ENCODE peak calls at places on chromosomes 6 and 20, in five cellular contexts. S is CD8-positive, alpha-beta T cell; Z is psoas muscle; X is upper lobe of right lung; R is adrenal gland. K is an unnamed sample. For H3K9me3, the result is how much of the 10 kb centered on the place peaks cover.

GRCh38 chr6:12929678-12930077 is 213.1 kb downstream of the PHACTR1 start:
- DNase-seq in S (no peak), R (no peak), X (no peak), Z (no peak), K (no peak)

GRCh38 chr20:34129518-34130162 is 17.6 kb upstream of the EIF2S2 start:
- DNase-seq in R (peak), X (no peak), S (peak), Z (peak), K (peak)

GRCh38 chr20:11919046-11919445 is 1.4 kb downstream of the BTBD3 start:
- DNase-seq in S (no peak), R (no peak), Z (no peak), X (no peak), K (no peak)

GRCh38 chr6:52420668-52421358 is 671 bp downstream of the EFHC1 start:
- DNase-seq in S (no peak), R (no peak), X (no peak), Z (no peak), K (no peak)

GRCh38 chr20:25300496-25301170 is 52.7 kb downstream of the PYGB start:
- DNase-seq in S (no peak), X (no peak), R (no peak), Z (no peak), K (no peak)

GRCh38 chr20:41135187-41135887 is 2.0 kb upstream of the PLCG1 start:
- DNase-seq in R (peak), S (peak), X (peak), Z (no peak), K (peak)

GRCh38 chr20:63628246-63628975 is 1.5 kb upstream of the GMEB2 start:
- DNase-seq in R (peak), X (peak), Z (peak), S (peak), K (no peak)

GRCh38 chr6:37515712-37516075 is 16.0 kb upstream of the CCDC167 start:
- DNase-seq in R (no peak), S (no peak), Z (no peak), X (no peak), K (no peak)

GRCh38 chr20:37559312-37560027 is 31.8 kb upstream of the BLCAP start:
- DNase-seq in X (no peak), R (no peak), Z (no peak), S (no peak), K (no peak)

GRCh38 chr6:136036601-136037000 is 185.1 kb downstream of the PDE7B start:
- DNase-seq in S (no peak), R (no peak), Z (no peak), X (no peak), K (no peak)

GRCh38 chr6:56242343-56242742 is 5.0 kb downstream of the COL21A1 start:
- DNase-seq in X (no peak), R (no peak), Z (no peak), S (no peak), K (no peak)

GRCh38 chr6:14068133-14068532 is 49.4 kb upstream of the CD83 start:
- DNase-seq in R (no peak), S (no peak), X (no peak), Z (no peak), K (no peak)

GRCh38 chr6:56347526-56347925 is 100.1 kb upstream of the COL21A1 start:
- DNase-seq in R (no peak), S (no peak), X (no peak), Z (no peak), K (no peak)

GRCh38 chr6:87444362-87444761 is 28.4 kb upstream of the SLC35A1 start:
- DNase-seq in S (no peak), X (no peak), R (no peak), Z (no peak), K (no peak)

GRCh38 chr20:11376406-11376805 is 541.3 kb upstream of the BTBD3 start:
- DNase-seq in Z (no peak), S (no peak), R (no peak), X (no peak), K (no peak)

GRCh38 chr6:87297115-87297514 is 25.3 kb upstream of the SMIM8 start:
- DNase-seq in R (no peak), X (no peak), Z (no peak), S (no peak), K (no peak)

GRCh38 chr20:60395993-60396392 is 437.8 kb downstream of the CDH26 start:
- DNase-seq in Z (no peak), X (no peak), S (no peak), R (no peak), K (no peak)

GRCh38 chr6:129844118-129844891 is 16.8 kb downstream of the TMEM244 start:
- DNase-seq in S (no peak), Z (no peak), X (no peak), R (no peak), K (no peak)

GRCh38 chr6:111673871-111674270 is 68.2 kb upstream of the TRAF3IP2 start:
- DNase-seq in S (no peak), X (no peak), R (no peak), Z (no peak), K (no peak)

GRCh38 chr6:27448456-27448855 is 24.4 kb downstream of the ZNF184 start:
- DNase-seq in S (no peak), Z (no peak), R (no peak), X (no peak), K (no peak)

GRCh38 chr6:27452496-27452897 is 20.4 kb downstream of the ZNF184 start:
- DNase-seq in X (no peak), Z (no peak), S (no peak), R (no peak), K (no peak)

GRCh38 chr6:27451660-27452390 is 21.1 kb downstream of the ZNF184 start:
- DNase-seq in X (no peak), S (no peak), R (no peak), Z (no peak), K (no peak)
- H3K9me3 ChIP-seq in X (half or more), S (half or more), R (under half), Z (half or more), K (half or more)

DNA sequence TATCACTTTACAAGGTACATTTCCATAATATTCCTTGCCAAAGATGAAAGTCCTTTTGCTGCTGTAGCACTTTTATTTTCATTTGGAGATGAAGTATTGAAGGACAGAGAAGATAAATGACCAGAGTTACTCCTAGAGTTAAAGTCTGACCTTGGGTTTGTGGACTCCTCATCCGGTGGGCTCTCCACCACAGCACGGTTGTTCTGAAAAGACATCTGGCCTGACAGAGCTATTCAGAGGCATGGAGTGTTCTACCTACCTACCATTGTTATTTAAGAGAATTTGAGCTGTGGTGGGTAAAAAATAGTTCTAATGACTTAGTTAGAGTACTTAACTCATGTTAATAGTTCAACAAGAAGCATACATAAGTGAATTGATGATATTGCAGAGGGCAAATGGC is 218.4 kb downstream of the CLVS2 start:
- DNase-seq in X (no peak), R (no peak), S (no peak), Z (no peak), K (no peak)
- H3K9me3 ChIP-seq in X (under half), R (under half), S (under half), Z (under half), K (under half)

GRCh38 chr6:168716581-168716980 is 275.6 kb downstream of the SMOC2 start:
- DNase-seq in R (no peak), X (no peak), S (no peak), Z (no peak), K (no peak)

GRCh38 chr6:168715643-168716481 is 274.9 kb downstream of the SMOC2 start:
- DNase-seq in X (no peak), S (no peak), R (no peak), Z (no peak), K (no peak)

GRCh38 chr6:168718821-168719475 is 278.0 kb downstream of the SMOC2 start:
- DNase-seq in R (no peak), X (no peak), Z (no peak), S (no peak), K (no peak)

GRCh38 chr6:168719901-168720300 is 278.9 kb downstream of the SMOC2 start:
- DNase-seq in S (no peak), Z (no peak), X (no peak), R (no peak), K (no peak)

DNA sequence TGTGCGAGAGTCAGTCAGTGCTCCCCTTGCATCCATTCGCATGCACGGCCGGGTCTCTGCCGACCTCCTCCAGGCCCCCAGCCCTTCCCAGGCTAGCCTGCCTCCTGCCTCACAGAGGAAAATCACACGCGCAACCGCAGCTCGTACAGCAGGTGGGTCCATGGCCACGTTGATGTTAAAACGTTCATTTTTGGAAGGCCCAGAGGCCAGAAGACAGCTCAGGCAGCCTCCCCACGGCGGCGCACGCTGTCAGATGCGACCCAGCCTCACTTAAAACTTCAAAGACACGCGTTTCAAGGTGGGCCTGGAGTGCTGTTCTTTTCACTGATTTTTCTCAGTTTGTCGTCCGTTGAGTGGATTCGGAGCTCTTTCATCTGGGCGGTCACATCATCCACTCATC is 276.5 kb downstream of the SMOC2 start:
- DNase-seq in X (no peak), R (no peak), Z (no peak), S (no peak), K (no peak)
- H3K9me3 ChIP-seq in X (under half), R (under half), Z (under half), S (under half), K (under half)

DNA sequence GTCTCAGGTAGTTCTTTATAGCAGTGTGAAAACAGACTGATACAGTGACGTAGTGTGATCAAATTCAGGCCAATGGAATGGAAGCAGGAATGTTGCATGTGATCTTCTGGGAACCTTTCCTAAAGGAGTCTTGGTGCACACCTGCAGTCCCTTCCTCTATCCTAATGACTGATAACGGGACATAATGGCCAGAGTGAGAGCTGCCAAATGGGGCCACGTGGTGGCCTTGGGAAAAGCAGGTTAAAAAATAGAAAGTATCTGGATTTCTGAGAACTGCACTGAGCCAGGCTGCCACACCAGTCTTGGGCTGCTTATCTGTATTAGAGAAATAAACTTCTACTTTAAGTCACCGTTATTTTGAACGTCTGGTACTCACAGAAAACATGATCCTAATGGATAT is 51.9 kb downstream of the MEP1A start:
- DNase-seq in X (no peak), S (no peak), Z (no peak), R (no peak), K (no peak)
- H3K9me3 ChIP-seq in X (under half), S (under half), Z (under half), R (under half), K (under half)